ENCODE peak calls at places on chromosomes 16 and 17, in seven cellular contexts. One of them, this sample, is unnamed.

GRCh38 chr17:77257596-77258458 is 117.1 kb downstream of the SEC14L1 start:
- DNase-seq in lower leg skin: no peak
- DNase-seq in A549: no peak
- DNase-seq in stomach: no peak
- DNase-seq in transverse colon: no peak
- DNase-seq in ovary: no peak
- DNase-seq in H54: no peak
- DNase-seq in this sample: no peak

GRCh38 chr16:27181020-27181419 is 22.3 kb upstream of the KDM8 start:
- DNase-seq in H54: no peak
- DNase-seq in A549: no peak
- DNase-seq in transverse colon: no peak
- DNase-seq in stomach: no peak
- DNase-seq in lower leg skin: no peak
- DNase-seq in ovary: no peak
- DNase-seq in this sample: no peak

GRCh38 chr17:43360739-43361498 is 37.9 kb upstream of the ARL4D start:
- DNase-seq in transverse colon: peak
- DNase-seq in A549: peak
- DNase-seq in H54: peak
- DNase-seq in stomach: peak
- DNase-seq in ovary: peak
- DNase-seq in lower leg skin: peak
- DNase-seq in this sample: peak

GRCh38 chr17:36937961-36938565 is 788 bp downstream of the LHX1 start:
- DNase-seq in A549: no peak
- DNase-seq in lower leg skin: no peak
- DNase-seq in transverse colon: no peak
- DNase-seq in H54: no peak
- DNase-seq in ovary: no peak
- DNase-seq in stomach: no peak
- DNase-seq in this sample: no peak

GRCh38 chr17:62648954-62649294 is 21.5 kb downstream of the MRC2 start:
- DNase-seq in stomach: no peak
- DNase-seq in ovary: no peak
- DNase-seq in H54: no peak
- DNase-seq in lower leg skin: no peak
- DNase-seq in A549: no peak
- DNase-seq in transverse colon: no peak
- DNase-seq in this sample: no peak

GRCh38 chr17:60305141-60305540 is 86.8 kb downstream of the USP32 start:
- DNase-seq in ovary: no peak
- DNase-seq in H54: no peak
- DNase-seq in transverse colon: no peak
- DNase-seq in lower leg skin: no peak
- DNase-seq in A549: peak
- DNase-seq in stomach: no peak
- DNase-seq in this sample: peak

GRCh38 chr17:50037321-50038107 is 18.4 kb upstream of the ITGA3 start:
- DNase-seq in A549: peak
- DNase-seq in ovary: peak
- DNase-seq in stomach: peak
- DNase-seq in transverse colon: peak
- DNase-seq in lower leg skin: no peak
- DNase-seq in H54: peak
- DNase-seq in this sample: no peak

GRCh38 chr16:7369181-7369580 is 36.5 kb downstream of the RBFOX1 start:
- DNase-seq in H54: no peak
- DNase-seq in transverse colon: no peak
- DNase-seq in A549: no peak
- DNase-seq in lower leg skin: no peak
- DNase-seq in stomach: no peak
- DNase-seq in ovary: no peak
- DNase-seq in this sample: no peak

GRCh38 chr16:30934827-30935557 is 11.6 kb downstream of the FBXL19 start:
- DNase-seq in H54: peak
- DNase-seq in stomach: peak
- DNase-seq in ovary: no peak
- DNase-seq in A549: peak
- DNase-seq in lower leg skin: no peak
- DNase-seq in transverse colon: peak
- DNase-seq in this sample: peak

GRCh38 chr17:10513284-10514067 is 4.9 kb downstream of the MYH1 start:
- DNase-seq in transverse colon: no peak
- DNase-seq in ovary: no peak
- DNase-seq in A549: no peak
- DNase-seq in stomach: no peak
- DNase-seq in H54: no peak
- DNase-seq in lower leg skin: peak
- DNase-seq in this sample: no peak

GRCh38 chr17:47687328-47687690 is 6.7 kb upstream of the TBKBP1 start:
- DNase-seq in A549: no peak
- DNase-seq in lower leg skin: no peak
- DNase-seq in H54: no peak
- DNase-seq in stomach: no peak
- DNase-seq in transverse colon: no peak
- DNase-seq in ovary: no peak
- DNase-seq in this sample: no peak

GRCh38 chr17:73595068-73595865 is 49.0 kb downstream of the SDK2 start:
- DNase-seq in H54: peak
- DNase-seq in stomach: peak
- DNase-seq in A549: no peak
- DNase-seq in transverse colon: peak
- DNase-seq in ovary: no peak
- DNase-seq in lower leg skin: no peak
- DNase-seq in this sample: no peak

GRCh38 chr17:72338847-72339790 is 218.3 kb downstream of the SOX9 start:
- DNase-seq in H54: peak
- DNase-seq in stomach: no peak
- DNase-seq in lower leg skin: no peak
- DNase-seq in ovary: no peak
- DNase-seq in A549: peak
- DNase-seq in transverse colon: peak
- DNase-seq in this sample: no peak

GRCh38 chr16:33877-34707 is 19.3 kb downstream of the POLR3K start:
- DNase-seq in lower leg skin: no peak
- DNase-seq in transverse colon: no peak
- DNase-seq in stomach: no peak
- DNase-seq in ovary: no peak
- DNase-seq in H54: no peak
- DNase-seq in A549: no peak
- DNase-seq in this sample: no peak
- TF ChIP-seq POLR2A in lower leg skin: no peak
- TF ChIP-seq POLR2A in transverse colon: no peak
- TF ChIP-seq POLR2A in stomach: no peak
- TF ChIP-seq POLR2A in ovary: no peak
- TF ChIP-seq POLR2A in H54: no peak
- TF ChIP-seq POLR2A in A549: no peak
- TF ChIP-seq POLR2A in this sample: no peak

DNA sequence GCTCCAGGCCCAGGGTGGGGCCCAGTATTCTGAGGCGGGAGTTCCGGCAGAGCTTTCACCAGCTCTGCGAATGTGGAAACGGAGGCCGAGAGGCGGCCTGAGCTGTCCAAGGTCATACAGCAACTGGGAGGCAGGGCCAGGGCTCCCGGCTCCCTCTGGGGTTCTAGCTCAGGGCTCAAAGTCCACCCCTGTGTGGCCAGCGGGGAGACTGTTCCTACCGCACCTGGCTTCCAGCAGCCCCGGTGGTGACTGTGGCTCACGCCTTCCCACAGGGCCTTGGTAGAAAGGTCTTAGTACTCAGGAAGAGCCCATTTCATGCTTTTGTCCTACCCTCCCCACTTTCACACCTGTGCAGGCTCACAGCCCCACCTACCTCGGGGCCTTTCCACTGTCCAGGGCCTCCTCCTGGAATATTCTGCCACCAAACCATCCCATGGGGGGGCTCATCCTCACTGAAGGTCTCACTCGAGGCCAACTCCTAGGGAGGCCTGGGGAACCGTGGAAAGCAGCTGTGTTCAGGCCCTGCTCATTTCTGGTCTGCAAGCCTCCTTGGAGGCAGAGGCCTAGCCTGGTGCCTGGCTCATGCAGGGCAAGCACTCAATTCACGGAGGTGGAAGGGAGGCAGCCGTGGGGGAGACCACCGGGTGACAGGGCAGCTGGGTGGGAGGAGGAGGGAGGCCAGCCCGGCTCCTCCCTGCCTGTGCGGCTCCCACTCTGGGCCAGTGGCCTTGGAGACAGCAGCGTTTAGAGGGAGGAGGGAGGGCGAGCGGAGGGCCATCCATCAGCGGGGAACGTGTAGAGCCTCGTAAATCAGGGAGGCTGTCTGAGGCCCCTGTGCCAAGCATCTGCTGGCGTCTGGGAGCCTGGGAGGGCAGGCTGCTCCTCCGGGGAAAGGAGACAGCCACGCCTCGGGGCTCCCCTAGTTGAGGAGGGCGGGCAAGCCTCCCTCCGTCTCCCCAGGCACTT is 12.7 kb upstream of the DOC2B start:
- DNase-seq in stomach: no peak
- DNase-seq in H54: no peak
- DNase-seq in A549: no peak
- DNase-seq in lower leg skin: no peak
- DNase-seq in ovary: no peak
- DNase-seq in transverse colon: no peak
- DNase-seq in this sample: no peak
- TF ChIP-seq POLR2A in stomach: no peak
- TF ChIP-seq POLR2A in H54: no peak
- TF ChIP-seq POLR2A in A549: no peak
- TF ChIP-seq POLR2A in lower leg skin: no peak
- TF ChIP-seq POLR2A in ovary: no peak
- TF ChIP-seq POLR2A in transverse colon: no peak
- TF ChIP-seq POLR2A in this sample: no peak

DNA sequence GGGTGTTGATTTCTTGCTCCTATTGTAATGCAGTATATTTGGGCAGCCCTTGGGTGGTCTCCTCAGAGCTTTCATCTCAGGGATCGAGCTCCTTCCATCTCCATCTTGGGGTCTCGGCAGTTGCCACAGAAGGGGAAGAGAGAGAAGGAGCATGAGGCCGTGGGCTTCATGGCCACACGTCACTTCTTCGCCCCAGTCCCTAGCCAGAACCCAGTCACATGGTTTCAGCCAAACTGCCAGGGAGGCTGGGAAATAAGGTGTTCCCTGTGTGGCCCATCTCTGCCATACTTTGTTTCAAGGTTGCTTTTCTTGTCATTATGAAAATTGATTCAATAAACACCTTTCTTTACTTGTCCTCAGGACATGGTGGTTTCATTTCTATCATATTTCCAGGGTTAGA is 68.4 kb upstream of the NKD1 start:
- DNase-seq in ovary: no peak
- DNase-seq in stomach: no peak
- DNase-seq in A549: no peak
- DNase-seq in lower leg skin: no peak
- DNase-seq in H54: no peak
- DNase-seq in transverse colon: no peak
- DNase-seq in this sample: no peak
- TF ChIP-seq POLR2A in ovary: no peak
- TF ChIP-seq POLR2A in stomach: no peak
- TF ChIP-seq POLR2A in A549: no peak
- TF ChIP-seq POLR2A in lower leg skin: no peak
- TF ChIP-seq POLR2A in H54: no peak
- TF ChIP-seq POLR2A in transverse colon: no peak
- TF ChIP-seq POLR2A in this sample: no peak

GRCh38 chr16:3008749-3009088 is 4.0 kb upstream of the CLDN9 start:
- DNase-seq in lower leg skin: no peak
- DNase-seq in transverse colon: no peak
- DNase-seq in ovary: no peak
- DNase-seq in H54: no peak
- DNase-seq in stomach: no peak
- DNase-seq in A549: no peak
- DNase-seq in this sample: peak
- TF ChIP-seq POLR2A in lower leg skin: no peak
- TF ChIP-seq POLR2A in transverse colon: no peak
- TF ChIP-seq POLR2A in ovary: no peak
- TF ChIP-seq POLR2A in H54: no peak
- TF ChIP-seq POLR2A in stomach: no peak
- TF ChIP-seq POLR2A in A549: no peak
- TF ChIP-seq POLR2A in this sample: no peak

DNA sequence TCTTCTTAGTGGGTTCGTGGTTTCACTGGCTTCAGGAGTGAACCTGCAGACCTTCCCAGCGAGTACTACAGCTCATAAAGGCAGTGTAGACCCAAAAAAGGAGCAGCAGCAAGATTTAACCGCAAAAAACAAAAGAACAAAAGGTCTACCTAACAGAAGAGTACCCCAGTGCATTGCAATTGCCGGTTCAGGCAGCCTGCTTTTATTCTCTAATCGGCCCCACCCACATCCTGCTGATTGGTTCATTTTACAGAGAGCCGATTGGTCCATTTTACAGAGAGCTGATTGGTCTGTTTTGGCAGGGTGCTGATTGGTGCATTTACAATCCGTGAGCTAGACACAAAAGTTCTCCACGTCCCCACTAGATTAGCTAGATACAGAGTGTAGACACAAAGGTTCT is 2.0 kb upstream of the ARRB2 start:
- DNase-seq in H54: no peak
- DNase-seq in transverse colon: no peak
- DNase-seq in stomach: no peak
- DNase-seq in ovary: no peak
- DNase-seq in lower leg skin: no peak
- DNase-seq in A549: peak
- DNase-seq in this sample: peak
- TF ChIP-seq POLR2A in H54: no peak
- TF ChIP-seq POLR2A in transverse colon: no peak
- TF ChIP-seq POLR2A in stomach: no peak
- TF ChIP-seq POLR2A in ovary: no peak
- TF ChIP-seq POLR2A in lower leg skin: no peak
- TF ChIP-seq POLR2A in A549: no peak
- TF ChIP-seq POLR2A in this sample: peak

DNA sequence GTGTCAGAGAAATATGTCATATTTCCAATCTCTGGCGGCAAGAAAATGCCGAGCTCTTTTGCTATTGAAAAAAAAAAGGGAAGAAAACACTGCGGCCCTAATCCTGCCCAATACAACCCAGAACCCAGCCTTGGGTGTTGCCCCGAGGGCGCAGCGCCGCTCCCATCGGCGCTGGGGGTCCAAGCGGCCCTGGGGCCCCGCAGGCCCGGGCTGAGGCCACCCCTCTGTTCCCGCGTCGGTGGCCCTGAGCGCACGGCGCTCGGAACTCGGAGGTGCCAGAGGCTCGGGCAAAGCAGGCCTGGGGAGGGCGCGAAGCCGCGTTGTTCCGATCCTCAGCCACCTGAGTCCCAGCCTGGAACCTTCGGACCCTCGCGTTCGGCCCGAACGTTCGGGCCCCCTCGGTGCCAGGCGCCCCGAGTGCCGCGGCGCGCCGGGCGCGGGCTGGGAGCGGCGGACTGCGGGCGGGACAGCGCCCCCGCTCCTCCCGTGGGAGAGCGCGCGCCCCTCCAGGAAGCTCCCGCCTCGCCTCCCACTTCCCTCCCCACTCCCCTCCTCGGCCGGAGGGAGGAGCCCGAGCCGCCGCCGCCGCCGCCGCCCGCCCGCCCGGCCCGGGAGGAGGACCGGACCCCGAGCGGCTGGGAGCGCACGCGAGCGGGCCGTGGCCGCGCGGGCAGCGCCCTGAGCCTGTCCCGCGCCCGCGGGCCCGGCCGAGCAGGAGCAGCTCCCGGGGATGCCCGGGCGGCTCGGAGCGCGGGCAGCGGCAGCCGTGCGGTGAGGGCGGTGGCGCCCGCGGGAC is at the start of gene CPNE2:
- DNase-seq in A549: peak
- DNase-seq in transverse colon: peak
- DNase-seq in stomach: peak
- DNase-seq in ovary: peak
- DNase-seq in H54: peak
- DNase-seq in lower leg skin: no peak
- DNase-seq in this sample: peak
- TF ChIP-seq POLR2A in A549: peak
- TF ChIP-seq POLR2A in transverse colon: peak
- TF ChIP-seq POLR2A in stomach: no peak
- TF ChIP-seq POLR2A in ovary: no peak
- TF ChIP-seq POLR2A in H54: peak
- TF ChIP-seq POLR2A in lower leg skin: no peak
- TF ChIP-seq POLR2A in this sample: no peak

This sample was measured in erythroblast.